ENCODE peak calls at places on chromosome 21, in nine cellular contexts. Z, N, K, X, E, W, T, U and C are unnamed samples.

GRCh38 chr21:20728691-20729090 is 269.5 kb upstream of the NCAM2 start:
- DNase-seq in Z (no peak), N (no peak), K (no peak), X (no peak), E (no peak), W (no peak), T (no peak), U (no peak), C (no peak)

GRCh38 chr21:33374080-33374873 is 28.9 kb upstream of the IFNGR2 start:
- DNase-seq in Z (peak; percentile 13), N (peak; percentile 79), K (peak; percentile 46), X (no peak), E (peak; percentile 58), W (no peak), T (peak; percentile 63), U (no peak), C (no peak)

GRCh38 chr21:38819719-38820147 is 14.0 kb downstream of the ETS2 start:
- DNase-seq in Z (no peak), N (peak; percentile 56), K (peak; percentile 63), X (no peak), E (peak; percentile 77), W (no peak), T (peak; percentile 85), U (no peak), C (no peak)

GRCh38 chr21:16837319-16837718 is 675.5 kb upstream of the CXADR start:
- DNase-seq in Z (no peak), N (peak; percentile 41), K (no peak), X (no peak), E (peak; percentile 33), W (no peak), T (no peak), U (no peak), C (no peak)

GRCh38 chr21:34498623-34499022 is 13.4 kb downstream of the KCNE1 start:
- DNase-seq in Z (no peak), N (peak; percentile 62), K (peak; percentile 71), X (no peak), E (peak; percentile 38), W (no peak), T (no peak), U (no peak), C (no peak)

GRCh38 chr21:42162831-42163510 is 56.0 kb upstream of the ABCG1 start:
- DNase-seq in Z (no peak), N (peak; percentile 14), K (no peak), X (no peak), E (no peak), W (no peak), T (no peak), U (no peak), C (no peak)

GRCh38 chr21:46060596-46061061 is 37.3 kb upstream of the COL6A2 start:
- DNase-seq in Z (no peak), N (peak; percentile 99), K (peak; percentile 100), X (no peak), E (peak; percentile 100), W (no peak), T (no peak), U (peak; percentile 82), C (no peak)

GRCh38 chr21:38818336-38818723 is 12.6 kb downstream of the ETS2 start:
- DNase-seq in Z (no peak), N (no peak), K (no peak), X (no peak), E (no peak), W (no peak), T (no peak), U (no peak), C (no peak)

GRCh38 chr21:37337179-37337578 is 29.4 kb upstream of the DYRK1A start:
- DNase-seq in Z (no peak), N (no peak), K (no peak), X (no peak), E (no peak), W (no peak), T (no peak), U (no peak), C (no peak)

GRCh38 chr21:33198346-33199135 is 31.2 kb upstream of the IFNAR2 start:
- DNase-seq in Z (no peak), N (peak; percentile 58), K (no peak), X (no peak), E (peak; percentile 63), W (peak; percentile 21), T (no peak), U (peak; percentile 67), C (no peak)

GRCh38 chr21:42061195-42061865 is 9.8 kb upstream of the UMODL1 start:
- DNase-seq in Z (no peak), N (no peak), K (no peak), X (no peak), E (no peak), W (peak; percentile 23), T (no peak), U (no peak), C (peak; percentile 53)

GRCh38 chr21:35423694-35424093 is 374.6 kb upstream of the RUNX1 start:
- DNase-seq in Z (no peak), N (peak; percentile 25), K (peak; percentile 48), X (no peak), E (peak; percentile 76), W (no peak), T (no peak), U (no peak), C (no peak)

GRCh38 chr21:42474043-42474831 is 21.8 kb downstream of the RSPH1 start:
- DNase-seq in Z (no peak), N (no peak), K (peak; percentile 26), X (no peak), E (no peak), W (no peak), T (peak; percentile 95), U (no peak), C (no peak)

GRCh38 chr21:28822882-28823335 is 169.8 kb downstream of the LTN1 start:
- DNase-seq in Z (no peak), N (peak; percentile 84), K (no peak), X (no peak), E (peak; percentile 21), W (no peak), T (peak; percentile 23), U (peak; percentile 56), C (no peak)

GRCh38 chr21:16072692-16073091 is 342.9 kb downstream of the USP25 start:
- DNase-seq in Z (no peak), N (peak; percentile 90), K (no peak), X (no peak), E (peak; percentile 93), W (no peak), T (no peak), U (no peak), C (no peak)

GRCh38 chr21:29888437-29888836 is 51.4 kb downstream of the GRIK1 start:
- DNase-seq in Z (no peak), N (no peak), K (no peak), X (no peak), E (no peak), W (no peak), T (no peak), U (no peak), C (no peak)

GRCh38 chr21:42570362-42570761 is 56.7 kb downstream of the SLC37A1 start:
- DNase-seq in Z (no peak), N (no peak), K (no peak), X (no peak), E (no peak), W (no peak), T (no peak), U (no peak), C (no peak)

GRCh38 chr21:18164483-18164882 is 80.2 kb upstream of the CHODL start:
- DNase-seq in Z (no peak), N (no peak), K (no peak), X (no peak), E (no peak), W (no peak), T (no peak), U (no peak), C (no peak)

GRCh38 chr21:41641821-41642368 is 125.0 kb downstream of the RIPK4 start:
- DNase-seq in Z (no peak), N (peak; percentile 86), K (peak; percentile 76), X (no peak), E (peak; percentile 94), W (no peak), T (peak; percentile 53), U (peak; percentile 71), C (no peak)

GRCh38 chr21:17514124-17514481 is 1.3 kb downstream of the CXADR start:
- DNase-seq in Z (no peak), N (no peak), K (no peak), X (peak; percentile 23), E (no peak), W (no peak), T (peak; percentile 33), U (no peak), C (no peak)

GRCh38 chr21:42234464-42235241 is 15.7 kb downstream of the ABCG1 start:
- DNase-seq in Z (peak; percentile 82), N (peak; percentile 25), K (peak; percentile 44), X (peak; percentile 79), E (peak; percentile 45), W (peak; percentile 54), T (peak; percentile 50), U (no peak), C (peak; percentile 82)